ENCODE peak calls at places on chromosomes 11 and 22, in eight cellular contexts. One of them, this sample, is unnamed.

GRCh38 chr11:120612363-120613263 is 101.1 kb downstream of the GRIK4 start:
- DNase-seq in neural crest cell: no peak
- DNase-seq in NCI-H1105 treated with DMSO at 0.1 percent for 48 hours: no peak
- DNase-seq in heart right ventricle: peak
- DNase-seq in activated effector memory CD4-positive, alpha-beta T cell treated with Interleukin-2 at 50 U/mL for 16 hours: no peak
- DNase-seq in NCI-H1092: no peak
- DNase-seq in fibroblast of mammary gland: peak
- DNase-seq in AG04449: no peak
- DNase-seq in this sample: no peak

GRCh38 chr11:1023811-1024596 is 12.5 kb downstream of the MUC6 start:
- DNase-seq in AG04449: no peak
- DNase-seq in neural crest cell: no peak
- DNase-seq in fibroblast of mammary gland: no peak
- DNase-seq in NCI-H1092: no peak
- DNase-seq in NCI-H1105 treated with DMSO at 0.1 percent for 48 hours: no peak
- DNase-seq in activated effector memory CD4-positive, alpha-beta T cell treated with Interleukin-2 at 50 U/mL for 16 hours: no peak
- DNase-seq in heart right ventricle: no peak
- DNase-seq in this sample: no peak

GRCh38 chr11:102286292-102286691 is 31.0 kb upstream of the BIRC3 start:
- DNase-seq in fibroblast of mammary gland: no peak
- DNase-seq in AG04449: no peak
- DNase-seq in NCI-H1105 treated with DMSO at 0.1 percent for 48 hours: no peak
- DNase-seq in heart right ventricle: no peak
- DNase-seq in neural crest cell: no peak
- DNase-seq in activated effector memory CD4-positive, alpha-beta T cell treated with Interleukin-2 at 50 U/mL for 16 hours: no peak
- DNase-seq in NCI-H1092: no peak
- DNase-seq in this sample: no peak

GRCh38 chr11:65894034-65894591 is 3.6 kb downstream of the CCDC85B start:
- DNase-seq in AG04449: no peak
- DNase-seq in neural crest cell: no peak
- DNase-seq in heart right ventricle: peak
- DNase-seq in NCI-H1092: no peak
- DNase-seq in NCI-H1105 treated with DMSO at 0.1 percent for 48 hours: no peak
- DNase-seq in fibroblast of mammary gland: no peak
- DNase-seq in activated effector memory CD4-positive, alpha-beta T cell treated with Interleukin-2 at 50 U/mL for 16 hours: no peak
- DNase-seq in this sample: no peak

GRCh38 chr11:37755526-37755925 is 1157.5 kb upstream of the RAG2 start:
- DNase-seq in heart right ventricle: no peak
- DNase-seq in fibroblast of mammary gland: no peak
- DNase-seq in neural crest cell: no peak
- DNase-seq in AG04449: no peak
- DNase-seq in NCI-H1092: no peak
- DNase-seq in activated effector memory CD4-positive, alpha-beta T cell treated with Interleukin-2 at 50 U/mL for 16 hours: no peak
- DNase-seq in NCI-H1105 treated with DMSO at 0.1 percent for 48 hours: no peak
- DNase-seq in this sample: no peak

GRCh38 chr11:6612008-6612815 is at the start of gene TAF10:
- DNase-seq in NCI-H1092: peak
- DNase-seq in NCI-H1105 treated with DMSO at 0.1 percent for 48 hours: peak
- DNase-seq in fibroblast of mammary gland: peak
- DNase-seq in heart right ventricle: peak
- DNase-seq in AG04449: peak
- DNase-seq in activated effector memory CD4-positive, alpha-beta T cell treated with Interleukin-2 at 50 U/mL for 16 hours: peak
- DNase-seq in neural crest cell: peak
- DNase-seq in this sample: peak

GRCh38 chr11:3710485-3711259 is 39.5 kb upstream of the CHRNA10 start:
- DNase-seq in NCI-H1105 treated with DMSO at 0.1 percent for 48 hours: no peak
- DNase-seq in fibroblast of mammary gland: peak
- DNase-seq in activated effector memory CD4-positive, alpha-beta T cell treated with Interleukin-2 at 50 U/mL for 16 hours: no peak
- DNase-seq in AG04449: peak
- DNase-seq in neural crest cell: no peak
- DNase-seq in NCI-H1092: no peak
- DNase-seq in heart right ventricle: no peak
- DNase-seq in this sample: no peak

GRCh38 chr22:28375761-28376534 is 303.7 kb downstream of the TTC28 start:
- DNase-seq in heart right ventricle: no peak
- DNase-seq in NCI-H1092: no peak
- DNase-seq in activated effector memory CD4-positive, alpha-beta T cell treated with Interleukin-2 at 50 U/mL for 16 hours: no peak
- DNase-seq in fibroblast of mammary gland: peak
- DNase-seq in NCI-H1105 treated with DMSO at 0.1 percent for 48 hours: no peak
- DNase-seq in AG04449: no peak
- DNase-seq in neural crest cell: no peak
- DNase-seq in this sample: no peak

GRCh38 chr11:85874265-85874664 is 19.1 kb downstream of the CCDC83 start:
- DNase-seq in fibroblast of mammary gland: no peak
- DNase-seq in heart right ventricle: no peak
- DNase-seq in neural crest cell: no peak
- DNase-seq in activated effector memory CD4-positive, alpha-beta T cell treated with Interleukin-2 at 50 U/mL for 16 hours: no peak
- DNase-seq in NCI-H1105 treated with DMSO at 0.1 percent for 48 hours: no peak
- DNase-seq in NCI-H1092: no peak
- DNase-seq in AG04449: no peak
- DNase-seq in this sample: no peak

GRCh38 chr22:27786253-27786898 is 15.2 kb downstream of the MN1 start:
- DNase-seq in neural crest cell: no peak
- DNase-seq in activated effector memory CD4-positive, alpha-beta T cell treated with Interleukin-2 at 50 U/mL for 16 hours: no peak
- DNase-seq in fibroblast of mammary gland: no peak
- DNase-seq in heart right ventricle: no peak
- DNase-seq in NCI-H1092: no peak
- DNase-seq in NCI-H1105 treated with DMSO at 0.1 percent for 48 hours: no peak
- DNase-seq in AG04449: no peak
- DNase-seq in this sample: no peak

GRCh38 chr11:108609681-108610080 is 16.1 kb upstream of the EXPH5 start:
- DNase-seq in activated effector memory CD4-positive, alpha-beta T cell treated with Interleukin-2 at 50 U/mL for 16 hours: no peak
- DNase-seq in heart right ventricle: no peak
- DNase-seq in NCI-H1105 treated with DMSO at 0.1 percent for 48 hours: no peak
- DNase-seq in fibroblast of mammary gland: peak
- DNase-seq in NCI-H1092: no peak
- DNase-seq in AG04449: no peak
- DNase-seq in neural crest cell: no peak
- DNase-seq in this sample: no peak

GRCh38 chr11:17171342-17171741 is 36.4 kb downstream of the PIK3C2A start:
- DNase-seq in fibroblast of mammary gland: peak
- DNase-seq in AG04449: peak
- DNase-seq in heart right ventricle: no peak
- DNase-seq in NCI-H1092: no peak
- DNase-seq in neural crest cell: no peak
- DNase-seq in NCI-H1105 treated with DMSO at 0.1 percent for 48 hours: no peak
- DNase-seq in activated effector memory CD4-positive, alpha-beta T cell treated with Interleukin-2 at 50 U/mL for 16 hours: no peak
- DNase-seq in this sample: no peak

GRCh38 chr22:38062782-38063181 is 5.6 kb downstream of the PICK1 start:
- DNase-seq in neural crest cell: no peak
- DNase-seq in activated effector memory CD4-positive, alpha-beta T cell treated with Interleukin-2 at 50 U/mL for 16 hours: no peak
- DNase-seq in AG04449: no peak
- DNase-seq in fibroblast of mammary gland: no peak
- DNase-seq in NCI-H1092: no peak
- DNase-seq in NCI-H1105 treated with DMSO at 0.1 percent for 48 hours: no peak
- DNase-seq in heart right ventricle: no peak
- DNase-seq in this sample: no peak

GRCh38 chr11:61092280-61092766 is 10.0 kb upstream of the CD5 start:
- DNase-seq in NCI-H1092: no peak
- DNase-seq in heart right ventricle: no peak
- DNase-seq in fibroblast of mammary gland: no peak
- DNase-seq in AG04449: no peak
- DNase-seq in neural crest cell: no peak
- DNase-seq in activated effector memory CD4-positive, alpha-beta T cell treated with Interleukin-2 at 50 U/mL for 16 hours: no peak
- DNase-seq in NCI-H1105 treated with DMSO at 0.1 percent for 48 hours: no peak
- DNase-seq in this sample: no peak

GRCh38 chr11:92667446-92668165 is 301.8 kb upstream of the MTNR1B start:
- DNase-seq in NCI-H1092: peak
- DNase-seq in AG04449: no peak
- DNase-seq in neural crest cell: peak
- DNase-seq in heart right ventricle: no peak
- DNase-seq in activated effector memory CD4-positive, alpha-beta T cell treated with Interleukin-2 at 50 U/mL for 16 hours: no peak
- DNase-seq in NCI-H1105 treated with DMSO at 0.1 percent for 48 hours: no peak
- DNase-seq in fibroblast of mammary gland: no peak
- DNase-seq in this sample: no peak

GRCh38 chr22:31210830-31211503 is 1.1 kb upstream of the LIMK2 start:
- DNase-seq in fibroblast of mammary gland: peak
- DNase-seq in heart right ventricle: peak
- DNase-seq in NCI-H1092: no peak
- DNase-seq in activated effector memory CD4-positive, alpha-beta T cell treated with Interleukin-2 at 50 U/mL for 16 hours: no peak
- DNase-seq in AG04449: no peak
- DNase-seq in neural crest cell: no peak
- DNase-seq in NCI-H1105 treated with DMSO at 0.1 percent for 48 hours: no peak
- DNase-seq in this sample: peak

GRCh38 chr11:118895093-118896039 is 11.7 kb downstream of the CXCR5 start:
- DNase-seq in fibroblast of mammary gland: no peak
- DNase-seq in NCI-H1092: no peak
- DNase-seq in activated effector memory CD4-positive, alpha-beta T cell treated with Interleukin-2 at 50 U/mL for 16 hours: peak
- DNase-seq in neural crest cell: no peak
- DNase-seq in AG04449: no peak
- DNase-seq in heart right ventricle: peak
- DNase-seq in NCI-H1105 treated with DMSO at 0.1 percent for 48 hours: no peak
- DNase-seq in this sample: no peak

GRCh38 chr22:17974087-17974486 is 50.3 kb downstream of the MICAL3 start:
- DNase-seq in fibroblast of mammary gland: no peak
- DNase-seq in activated effector memory CD4-positive, alpha-beta T cell treated with Interleukin-2 at 50 U/mL for 16 hours: no peak
- DNase-seq in neural crest cell: no peak
- DNase-seq in NCI-H1105 treated with DMSO at 0.1 percent for 48 hours: no peak
- DNase-seq in NCI-H1092: no peak
- DNase-seq in AG04449: no peak
- DNase-seq in heart right ventricle: no peak
- DNase-seq in this sample: no peak

GRCh38 chr22:47888807-47889206 is 1126.4 kb downstream of the TBC1D22A start:
- DNase-seq in AG04449: no peak
- DNase-seq in NCI-H1105 treated with DMSO at 0.1 percent for 48 hours: no peak
- DNase-seq in heart right ventricle: no peak
- DNase-seq in fibroblast of mammary gland: no peak
- DNase-seq in NCI-H1092: no peak
- DNase-seq in activated effector memory CD4-positive, alpha-beta T cell treated with Interleukin-2 at 50 U/mL for 16 hours: no peak
- DNase-seq in neural crest cell: no peak
- DNase-seq in this sample: no peak

GRCh38 chr11:61962213-61963015 is 5.0 kb downstream of the FTH1 start:
- DNase-seq in NCI-H1092: no peak
- DNase-seq in neural crest cell: no peak
- DNase-seq in activated effector memory CD4-positive, alpha-beta T cell treated with Interleukin-2 at 50 U/mL for 16 hours: no peak
- DNase-seq in AG04449: no peak
- DNase-seq in NCI-H1105 treated with DMSO at 0.1 percent for 48 hours: no peak
- DNase-seq in heart right ventricle: no peak
- DNase-seq in fibroblast of mammary gland: peak
- DNase-seq in this sample: no peak

GRCh38 chr22:49738006-49738405 is 89.7 kb downstream of the BRD1 start:
- DNase-seq in AG04449: no peak
- DNase-seq in neural crest cell: no peak
- DNase-seq in NCI-H1092: no peak
- DNase-seq in fibroblast of mammary gland: no peak
- DNase-seq in heart right ventricle: no peak
- DNase-seq in activated effector memory CD4-positive, alpha-beta T cell treated with Interleukin-2 at 50 U/mL for 16 hours: no peak
- DNase-seq in NCI-H1105 treated with DMSO at 0.1 percent for 48 hours: no peak
- DNase-seq in this sample: no peak

GRCh38 chr22:19723990-19724827 is 870 bp downstream of the GP1BB start:
- DNase-seq in heart right ventricle: no peak
- DNase-seq in neural crest cell: peak
- DNase-seq in NCI-H1105 treated with DMSO at 0.1 percent for 48 hours: peak
- DNase-seq in AG04449: no peak
- DNase-seq in fibroblast of mammary gland: peak
- DNase-seq in NCI-H1092: no peak
- DNase-seq in activated effector memory CD4-positive, alpha-beta T cell treated with Interleukin-2 at 50 U/mL for 16 hours: no peak
- DNase-seq in this sample: no peak

GRCh38 chr22:37075046-37075445 is 23.5 kb downstream of the KCTD17 start:
- DNase-seq in NCI-H1105 treated with DMSO at 0.1 percent for 48 hours: no peak
- DNase-seq in fibroblast of mammary gland: no peak
- DNase-seq in AG04449: no peak
- DNase-seq in activated effector memory CD4-positive, alpha-beta T cell treated with Interleukin-2 at 50 U/mL for 16 hours: no peak
- DNase-seq in heart right ventricle: no peak
- DNase-seq in NCI-H1092: no peak
- DNase-seq in neural crest cell: no peak
- DNase-seq in this sample: no peak

GRCh38 chr11:78200553-78200952 is 11.8 kb downstream of the USP35 start:
- DNase-seq in AG04449: no peak
- DNase-seq in NCI-H1092: no peak
- DNase-seq in NCI-H1105 treated with DMSO at 0.1 percent for 48 hours: no peak
- DNase-seq in activated effector memory CD4-positive, alpha-beta T cell treated with Interleukin-2 at 50 U/mL for 16 hours: no peak
- DNase-seq in fibroblast of mammary gland: no peak
- DNase-seq in neural crest cell: no peak
- DNase-seq in heart right ventricle: no peak
- DNase-seq in this sample: no peak

GRCh38 chr22:25352294-25352680 is 132.8 kb downstream of the CRYBB2 start:
- DNase-seq in neural crest cell: no peak
- DNase-seq in activated effector memory CD4-positive, alpha-beta T cell treated with Interleukin-2 at 50 U/mL for 16 hours: no peak
- DNase-seq in fibroblast of mammary gland: no peak
- DNase-seq in AG04449: no peak
- DNase-seq in NCI-H1092: no peak
- DNase-seq in NCI-H1105 treated with DMSO at 0.1 percent for 48 hours: no peak
- DNase-seq in heart right ventricle: no peak
- DNase-seq in this sample: no peak

GRCh38 chr11:122981388-122982264 is at the start of gene BSX:
- DNase-seq in activated effector memory CD4-positive, alpha-beta T cell treated with Interleukin-2 at 50 U/mL for 16 hours: peak
- DNase-seq in NCI-H1105 treated with DMSO at 0.1 percent for 48 hours: no peak
- DNase-seq in fibroblast of mammary gland: peak
- DNase-seq in neural crest cell: peak
- DNase-seq in heart right ventricle: peak
- DNase-seq in NCI-H1092: no peak
- DNase-seq in AG04449: no peak
- DNase-seq in this sample: peak

GRCh38 chr22:36931446-36931845 is 18.0 kb downstream of the CSF2RB start:
- DNase-seq in NCI-H1105 treated with DMSO at 0.1 percent for 48 hours: no peak
- DNase-seq in NCI-H1092: no peak
- DNase-seq in AG04449: no peak
- DNase-seq in fibroblast of mammary gland: no peak
- DNase-seq in neural crest cell: no peak
- DNase-seq in heart right ventricle: no peak
- DNase-seq in activated effector memory CD4-positive, alpha-beta T cell treated with Interleukin-2 at 50 U/mL for 16 hours: no peak
- DNase-seq in this sample: no peak

This sample was measured in lung.